ENCODE peak calls at places on chromosomes 6 and 20, in five cellular contexts. J, W, F, M and T are unnamed samples.

GRCh38 chr6:35665573-35665972 is 23.1 kb downstream of the FKBP5 start:
- DNase-seq in W (no peak), M (no peak), J (no peak), F (no peak), T (no peak)

GRCh38 chr6:10322991-10323390 is 91.9 kb downstream of the TFAP2A start:
- DNase-seq in J (no peak), W (no peak), F (no peak), M (peak), T (no peak)

GRCh38 chr20:58891686-58892125 is 39.2 kb downstream of the GNAS start:
- DNase-seq in W (no peak), J (peak), F (peak), M (peak), T (peak)

GRCh38 chr6:788058-788457 is 95.1 kb upstream of the EXOC2 start:
- DNase-seq in F (no peak), M (no peak), W (no peak), J (no peak), T (no peak)

GRCh38 chr6:10759312-10759839 is 11.8 kb downstream of the TMEM14B start:
- DNase-seq in J (peak), M (peak), F (no peak), W (peak), T (peak)

GRCh38 chr20:4070323-4071176 is 55.2 kb upstream of the RNF24 start:
- DNase-seq in F (no peak), W (no peak), M (no peak), J (no peak), T (no peak)

GRCh38 chr6:157550114-157550989 is 169.4 kb downstream of the ZDHHC14 start:
- DNase-seq in F (peak), W (no peak), M (no peak), J (no peak), T (no peak)

GRCh38 chr6:162533009-162533400 is 194.6 kb downstream of the PRKN start:
- DNase-seq in F (no peak), W (peak), J (no peak), M (peak), T (no peak)

GRCh38 chr6:129901910-129902309 is 40.8 kb upstream of the TMEM244 start:
- DNase-seq in F (no peak), W (no peak), J (no peak), M (peak), T (no peak)

GRCh38 chr20:10573273-10573950 is 100.4 kb downstream of the JAG1 start:
- DNase-seq in J (no peak), F (no peak), W (peak), M (peak), T (no peak)

GRCh38 chr20:53080969-53081871 is 109.1 kb downstream of the TSHZ2 start:
- DNase-seq in J (no peak), F (no peak), W (no peak), M (peak), T (no peak)

GRCh38 chr20:46872315-46873211 is 22.1 kb upstream of the EYA2 start:
- DNase-seq in W (no peak), J (peak), M (no peak), F (no peak), T (no peak)

GRCh38 chr6:103507052-103507451 is 1352.7 kb downstream of the HACE1 start:
- DNase-seq in W (no peak), J (no peak), M (no peak), F (no peak), T (no peak)

GRCh38 chr6:16380220-16380809 is 141.9 kb downstream of the GMPR start:
- DNase-seq in J (peak), W (no peak), F (no peak), M (no peak), T (no peak)

GRCh38 chr6:169959129-169960002 is 207.9 kb downstream of the ERMARD start:
- DNase-seq in J (peak), M (no peak), F (peak), W (no peak), T (no peak)

GRCh38 chr20:63488331-63489251 is 10.3 kb downstream of the EEF1A2 start:
- DNase-seq in W (no peak), F (no peak), J (no peak), M (no peak), T (no peak)

GRCh38 chr6:168160506-168161370 is 81.7 kb upstream of the FRMD1 start:
- DNase-seq in W (no peak), M (no peak), J (no peak), F (peak), T (no peak)

GRCh38 chr6:157867155-157867559 is 44.1 kb downstream of the SNX9 start:
- DNase-seq in M (peak), J (no peak), W (no peak), F (no peak), T (no peak)

GRCh38 chr20:63835031-63835858 is 4.2 kb upstream of the ZBTB46 start:
- DNase-seq in F (peak), J (peak), M (peak), W (peak), T (peak)

GRCh38 chr20:12941025-12941424 is 67.7 kb upstream of the SPTLC3 start:
- DNase-seq in F (no peak), M (peak), J (no peak), W (no peak), T (no peak)

GRCh38 chr20:58140787-58141396 is 87.6 kb downstream of the ANKRD60 start:
- DNase-seq in W (no peak), J (no peak), F (peak), M (no peak), T (no peak)

GRCh38 chr6:167858086-167858591 is 31.4 kb downstream of the AFDN start:
- DNase-seq in J (peak), W (no peak), M (no peak), F (no peak), T (no peak)

GRCh38 chr20:15200139-15200538 is 862.7 kb upstream of the FLRT3 start:
- DNase-seq in F (no peak), M (peak), J (no peak), W (no peak), T (no peak)

GRCh38 chr20:33291830-33292355 is 8.9 kb downstream of the BPIFB1 start:
- DNase-seq in W (no peak), J (peak), F (no peak), M (peak), T (peak)

GRCh38 chr20:4029505-4030467 is 14.4 kb upstream of the RNF24 start:
- DNase-seq in J (no peak), W (peak), F (no peak), M (peak), T (no peak)

GRCh38 chr20:40942775-40943174 is 85.8 kb upstream of the TOP1 start:
- DNase-seq in F (no peak), W (no peak), J (no peak), M (peak), T (no peak)

GRCh38 chr20:40948352-40949267 is 80.0 kb upstream of the TOP1 start:
- DNase-seq in F (no peak), J (no peak), W (no peak), M (peak), T (no peak)

GRCh38 chr20:40943591-40943990 is 85.0 kb upstream of the TOP1 start:
- DNase-seq in W (no peak), F (no peak), J (no peak), M (no peak), T (no peak)

GRCh38 chr20:40945189-40945588 is 83.4 kb upstream of the TOP1 start:
- DNase-seq in W (no peak), J (no peak), F (no peak), M (no peak), T (no peak)

GRCh38 chr20:40945754-40946451 is 82.7 kb upstream of the TOP1 start:
- DNase-seq in J (peak), F (peak), M (peak), W (no peak), T (peak)
- H3K4me3 ChIP-seq in J (no peak), F (no peak), M (no peak), W (no peak), T (no peak)

DNA sequence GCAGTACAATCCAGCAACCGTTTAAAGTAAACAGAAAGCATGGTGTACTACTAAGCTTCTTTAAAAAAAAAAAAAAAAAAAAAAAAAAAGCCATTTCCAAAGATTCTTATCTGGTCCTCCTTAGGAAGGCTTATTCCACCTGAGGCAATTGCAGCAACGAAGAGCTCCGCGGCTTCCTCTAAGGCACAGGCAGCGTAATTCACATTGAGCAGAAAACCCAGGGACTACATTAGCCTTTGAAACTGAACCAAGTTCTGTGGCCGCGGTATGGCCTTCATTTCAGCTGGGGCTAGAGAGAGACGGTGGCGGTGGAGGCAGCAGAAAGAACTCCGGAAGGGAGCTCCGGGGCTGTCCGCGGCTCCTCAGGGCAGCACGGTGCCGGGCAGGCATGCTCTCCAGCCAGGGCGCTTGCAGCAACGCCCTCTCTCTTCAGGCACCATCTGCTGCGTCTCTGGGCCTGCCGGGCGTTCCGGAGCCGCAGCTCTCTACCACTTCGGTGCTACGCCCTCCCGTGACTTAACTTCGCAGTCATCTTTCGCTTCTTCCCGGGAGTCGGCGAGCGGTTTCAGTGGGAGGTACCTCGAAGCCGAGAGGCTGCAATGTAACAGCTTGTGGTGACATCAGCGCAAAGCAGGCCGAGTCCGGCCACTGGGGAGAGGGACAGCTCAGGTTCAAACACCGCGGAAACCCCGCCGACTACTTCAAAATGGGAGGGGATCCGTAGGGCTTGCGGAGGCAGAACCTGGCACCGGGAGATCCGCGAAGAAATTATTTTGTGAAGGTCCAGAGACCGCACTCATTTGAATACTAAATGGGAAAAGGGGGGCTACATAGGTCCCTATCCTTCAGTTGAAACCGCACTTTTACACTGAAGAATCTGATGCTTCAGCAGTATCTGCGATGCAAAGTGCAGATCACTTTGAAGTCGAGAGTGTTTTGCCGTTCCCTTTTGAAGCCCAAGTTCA is 100.0 kb downstream of the DST start:
- DNase-seq in J (peak), M (peak), F (peak), W (peak), T (peak)
- H3K4me3 ChIP-seq in J (peak), M (peak), F (peak), W (peak), T (peak)

GRCh38 chr6:17707371-17707651 is 586 bp upstream of the NUP153 start:
- DNase-seq in W (no peak), J (no peak), F (no peak), M (peak), T (no peak)
- H3K4me3 ChIP-seq in W (peak), J (peak), F (peak), M (peak), T (no peak)

DNA sequence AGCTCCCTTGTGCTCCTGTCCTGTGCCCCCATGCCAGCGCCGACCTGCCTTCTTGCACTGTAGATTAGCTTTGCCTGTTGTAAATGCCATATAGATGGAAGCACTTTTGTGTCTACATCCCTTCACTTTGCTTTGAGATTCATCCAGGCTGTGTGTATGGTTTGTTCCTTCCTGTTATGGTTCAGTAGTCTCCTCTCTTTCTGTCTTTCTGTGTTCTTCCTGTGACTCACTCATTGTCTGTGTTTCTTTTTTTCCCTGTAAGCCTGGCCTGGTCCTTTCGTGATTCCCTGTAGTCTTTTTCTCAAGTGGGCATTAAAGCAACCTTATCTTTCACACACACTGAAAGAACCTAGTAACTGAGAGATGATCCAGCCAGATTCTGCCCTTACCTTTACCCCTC is 66.6 kb downstream of the JARID2 start:
- DNase-seq in M (peak), J (no peak), W (no peak), F (no peak), T (no peak)
- H3K4me3 ChIP-seq in M (no peak), J (no peak), W (no peak), F (no peak), T (no peak)

GRCh38 chr6:26249959-26250805 is 114.8 kb upstream of the BTN3A2 start:
- DNase-seq in W (no peak), F (no peak), J (peak), M (peak), T (peak)

GRCh38 chr6:26249709-26249958 is 115.4 kb upstream of the BTN3A2 start:
- DNase-seq in F (no peak), J (no peak), M (no peak), W (no peak), T (no peak)

GRCh38 chr6:26254666-26255176 is 110.3 kb upstream of the BTN3A2 start:
- DNase-seq in W (no peak), M (no peak), J (no peak), F (no peak), T (no peak)

GRCh38 chr6:26250806-26251075 is 114.3 kb upstream of the BTN3A2 start:
- DNase-seq in W (no peak), M (no peak), F (no peak), J (no peak), T (no peak)

GRCh38 chr6:26251354-26252081 is 113.5 kb upstream of the BTN3A2 start:
- DNase-seq in F (peak), J (peak), W (no peak), M (peak), T (peak)
- H3K4me3 ChIP-seq in F (peak), J (peak), W (no peak), M (peak), T (peak)

DNA sequence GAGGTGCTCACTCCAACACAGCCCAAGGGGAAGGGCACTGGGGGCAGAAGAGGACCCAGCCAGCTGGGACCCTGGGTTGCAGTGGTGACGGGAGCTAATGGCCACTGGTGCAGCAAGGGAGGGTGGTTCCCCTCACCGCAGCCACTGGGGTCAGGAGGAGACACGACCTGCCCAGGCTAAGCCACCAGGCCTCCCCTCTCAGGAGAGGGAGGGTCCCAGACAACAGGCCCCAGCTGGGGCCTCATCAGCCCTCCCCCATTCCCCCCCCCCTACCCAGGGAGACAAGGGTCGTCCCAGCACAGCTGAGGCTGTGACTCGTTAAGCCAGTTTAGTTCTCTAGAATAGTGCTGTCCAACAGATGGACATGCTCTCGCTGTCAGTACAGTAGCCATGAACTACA is 17.3 kb upstream of the MATN4 start:
- DNase-seq in W (no peak), F (no peak), M (no peak), J (no peak), T (no peak)
- H3K4me3 ChIP-seq in W (no peak), F (no peak), M (no peak), J (no peak), T (no peak)

DNA sequence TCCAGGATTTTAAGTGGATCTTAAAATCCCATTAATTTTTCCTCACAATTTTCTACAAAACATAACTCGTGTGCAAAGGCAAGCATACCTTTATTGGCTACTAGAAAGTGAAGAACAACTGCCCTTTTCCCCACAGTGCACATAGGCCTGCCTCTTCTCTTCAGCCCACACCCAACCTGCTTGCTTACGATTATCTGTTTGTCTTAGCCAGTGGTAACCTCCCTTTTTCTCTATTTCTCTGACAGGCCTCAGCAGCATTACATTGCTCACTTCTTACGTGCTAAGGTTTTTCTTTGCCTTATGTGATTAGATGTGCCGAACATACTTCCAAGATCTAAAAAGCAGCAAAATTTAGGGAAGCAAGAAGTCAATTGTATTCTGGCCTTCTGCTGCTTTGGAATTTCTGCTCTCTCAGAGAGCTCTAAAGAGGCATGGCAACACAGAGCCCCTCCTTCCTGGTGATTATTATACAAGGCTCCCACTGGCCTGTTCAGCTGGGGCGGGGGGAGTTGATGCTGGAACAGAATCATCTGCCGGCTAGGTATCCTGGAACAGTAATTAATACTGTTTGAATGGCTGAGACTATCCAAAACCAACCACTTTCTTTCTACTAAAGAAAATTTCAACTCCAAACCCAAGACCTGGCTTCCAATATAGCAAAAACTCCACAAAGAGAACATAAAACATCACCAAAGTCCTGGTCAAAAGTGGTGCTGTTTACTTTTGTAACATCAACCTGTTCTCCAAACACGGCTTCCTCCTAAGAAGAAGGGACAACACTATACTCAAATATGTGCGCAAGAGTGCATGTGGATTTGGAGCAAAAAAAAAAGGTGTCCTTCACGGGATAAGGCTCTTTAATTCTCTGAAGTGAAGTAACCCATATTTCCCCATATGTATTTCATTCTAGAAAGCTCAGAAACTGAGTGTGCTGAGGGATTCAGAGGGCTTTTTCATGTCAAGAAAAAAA is 6.8 kb downstream of the B4GALT5 start:
- DNase-seq in W (no peak), F (no peak), J (no peak), M (no peak), T (no peak)
- H3K4me3 ChIP-seq in W (no peak), F (no peak), J (no peak), M (no peak), T (no peak)

GRCh38 chr6:56689663-56690062 is 47.0 kb upstream of the DST start:
- DNase-seq in J (no peak), W (no peak), F (no peak), M (no peak), T (no peak)

GRCh38 chr6:56689114-56689513 is 46.4 kb upstream of the DST start:
- DNase-seq in M (no peak), W (no peak), F (no peak), J (no peak), T (no peak)

GRCh38 chr6:56692586-56693245 is 50.0 kb upstream of the DST start:
- DNase-seq in F (no peak), W (no peak), M (no peak), J (no peak), T (no peak)

GRCh38 chr6:56691201-56691595 is 48.5 kb upstream of the DST start:
- DNase-seq in M (no peak), W (peak), J (no peak), F (no peak), T (no peak)

GRCh38 chr6:56690519-56691200 is 48.0 kb upstream of the DST start:
- DNase-seq in F (no peak), J (no peak), M (peak), W (no peak), T (no peak)
- H3K4me3 ChIP-seq in F (peak), J (no peak), M (peak), W (no peak), T (no peak)

GRCh38 chr6:13068558-13069210 is 259.7 kb downstream of the TBC1D7 start:
- DNase-seq in J (no peak), F (no peak), M (no peak), W (no peak), T (no peak)
- H3K4me3 ChIP-seq in J (no peak), F (no peak), M (no peak), W (no peak), T (no peak)